ENCODE peak calls at places on chromosome 15, in four cellular contexts. H is mesendoderm, Z is IMR-90, P is H1. A is an unnamed sample.

GRCh38 chr15:43085921-43086320 is 19.9 kb downstream of the UBR1 start:
- DNase-seq in H (no peak), P (no peak), Z (no peak), A (no peak)

GRCh38 chr15:88018865-88019626 is 237.5 kb downstream of the NTRK3 start:
- DNase-seq in H (peak), P (no peak), Z (no peak), A (no peak)

GRCh38 chr15:70380484-70380883 is 282.8 kb upstream of the TLE3 start:
- DNase-seq in P (no peak), H (peak), Z (no peak), A (no peak)

GRCh38 chr15:96321422-96322391 is 8.8 kb upstream of the NR2F2 start:
- DNase-seq in Z (peak), H (peak), P (peak), A (peak)

GRCh38 chr15:63476229-63476632 is 28.2 kb upstream of the USP3 start:
- DNase-seq in H (peak), Z (peak), P (no peak), A (no peak)

GRCh38 chr15:74170845-74171578 is 2.5 kb upstream of the ISLR start:
- DNase-seq in Z (no peak), H (no peak), P (no peak), A (peak)

GRCh38 chr15:70245932-70246622 is 148.4 kb upstream of the TLE3 start:
- DNase-seq in Z (peak), H (no peak), P (no peak), A (no peak)

GRCh38 chr15:22265056-22265945 is 185.0 kb downstream of the OR4M2 start:
- DNase-seq in P (no peak), Z (no peak), H (no peak), A (no peak)

GRCh38 chr15:85515212-85515611 is 134.8 kb downstream of the AKAP13 start:
- DNase-seq in Z (no peak), P (no peak), H (no peak), A (no peak)

GRCh38 chr15:36557364-36557763 is 22.1 kb upstream of the CDIN1 start:
- DNase-seq in H (no peak), Z (no peak), P (no peak), A (no peak)

GRCh38 chr15:37877851-37878577 is 56.4 kb upstream of the TMCO5A start:
- DNase-seq in Z (peak), H (peak), P (no peak), A (no peak)

GRCh38 chr15:52050416-52050815 is 31.4 kb downstream of the MAPK6 start:
- DNase-seq in Z (peak), P (no peak), H (no peak), A (no peak)

GRCh38 chr15:99212401-99212800 is 37.0 kb downstream of the TTC23 start:
- DNase-seq in Z (peak), P (no peak), H (peak), A (no peak)

GRCh38 chr15:96264801-96265515 is 65.5 kb upstream of the NR2F2 start:
- DNase-seq in H (peak), Z (peak), P (no peak), A (no peak)

GRCh38 chr15:75161788-75162414 is 39.8 kb upstream of the C15orf39 start:
- DNase-seq in Z (no peak), H (no peak), P (no peak), A (no peak)

GRCh38 chr15:39598186-39598850 is 17.4 kb downstream of the THBS1 start:
- DNase-seq in P (no peak), H (no peak), Z (peak), A (no peak)

GRCh38 chr15:94655249-94655648 is 423.9 kb downstream of the MCTP2 start:
- DNase-seq in H (no peak), Z (no peak), P (no peak), A (no peak)

GRCh38 chr15:83327041-83327440 is 42.6 kb upstream of the BNC1 start:
- DNase-seq in P (no peak), Z (no peak), H (peak), A (no peak)

GRCh38 chr15:63483521-63484371 is 20.6 kb upstream of the USP3 start:
- DNase-seq in P (no peak), H (no peak), Z (no peak), A (no peak)

GRCh38 chr15:98720577-98720976 is 72.2 kb downstream of the IGF1R start:
- DNase-seq in P (no peak), Z (no peak), H (no peak), A (no peak)

GRCh38 chr15:39188314-39188713 is 392.6 kb upstream of the THBS1 start:
- DNase-seq in P (no peak), Z (no peak), H (no peak), A (no peak)

GRCh38 chr15:83066034-83066760 is 855 bp downstream of the BTBD1 start:
- DNase-seq in Z (no peak), H (no peak), P (no peak), A (no peak)

GRCh38 chr15:50340431-50340830 is 14.6 kb downstream of the GABPB1 start:
- DNase-seq in Z (no peak), P (no peak), H (no peak), A (no peak)

GRCh38 chr15:47517737-47518136 is 199.6 kb upstream of the SEMA6D start:
- DNase-seq in H (no peak), Z (peak), P (no peak), A (no peak)

GRCh38 chr15:43215961-43216360 is 4.9 kb downstream of the EPB42 start:
- DNase-seq in P (no peak), Z (peak), H (no peak), A (no peak)

GRCh38 chr15:70466895-70467529 is 296.3 kb downstream of the UACA start:
- DNase-seq in P (peak), H (peak), Z (peak), A (peak)

GRCh38 chr15:87722941-87723691 is 533.4 kb downstream of the NTRK3 start:
- DNase-seq in H (no peak), P (no peak), Z (peak), A (no peak)

GRCh38 chr15:51229907-51230328 is 108.5 kb downstream of the CYP19A1 start:
- DNase-seq in Z (peak), P (no peak), H (peak), A (no peak)

GRCh38 chr15:81786776-81787175 is 259.0 kb downstream of the MEX3B start:
- DNase-seq in Z (no peak), P (no peak), H (no peak), A (no peak)

GRCh38 chr15:81795899-81796298 is 249.9 kb downstream of the MEX3B start:
- DNase-seq in P (no peak), H (no peak), Z (no peak), A (no peak)

GRCh38 chr15:81789403-81789802 is 256.4 kb downstream of the MEX3B start:
- DNase-seq in Z (no peak), P (peak), H (no peak), A (no peak)

DNA sequence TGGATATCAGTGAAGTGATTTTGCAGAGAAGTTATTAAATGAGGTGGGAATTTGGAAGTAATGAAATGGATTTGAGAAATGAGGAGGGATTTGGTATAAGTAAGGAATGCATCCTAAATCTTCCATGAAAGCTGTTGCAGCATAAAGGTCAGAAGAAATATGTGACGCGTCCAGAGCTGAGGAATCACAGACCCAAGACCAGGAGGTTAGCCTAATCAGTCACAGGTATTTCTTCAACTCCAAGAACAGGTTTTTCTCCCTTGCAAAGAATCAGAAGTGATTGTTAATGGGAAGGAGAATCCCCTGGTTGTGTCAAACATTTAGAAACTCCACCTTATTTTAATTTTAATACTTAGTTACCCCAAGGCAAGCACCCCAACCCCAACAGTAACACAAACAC is 253.2 kb downstream of the MEX3B start:
- DNase-seq in H (no peak), P (peak), Z (no peak), A (no peak)
- H3K56ac ChIP-seq in H (no peak), P (no peak), Z (no peak), A (no peak)

DNA sequence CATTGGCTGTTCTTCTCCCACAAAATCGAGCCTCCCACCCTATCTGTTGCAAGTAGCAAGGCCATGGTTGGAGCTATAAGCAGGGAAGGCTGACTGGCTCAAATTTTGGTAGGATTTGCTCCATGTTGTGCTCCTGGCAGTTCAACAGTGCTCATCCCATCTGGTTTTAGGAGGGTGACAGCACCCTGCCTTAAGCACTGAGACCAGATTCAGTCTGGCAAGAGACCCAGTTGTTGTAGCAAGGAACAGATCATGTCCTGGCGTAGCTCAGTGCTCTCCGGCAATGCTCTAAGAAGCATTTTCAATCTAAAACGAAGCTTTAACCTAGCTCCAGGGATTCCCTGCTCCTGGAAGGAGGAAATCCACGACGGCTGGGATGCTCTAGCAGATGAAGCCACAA is 91.2 kb downstream of the RGMA start:
- DNase-seq in H (no peak), Z (no peak), P (no peak), A (no peak)
- H3K56ac ChIP-seq in H (no peak), Z (no peak), P (no peak), A (no peak)

GRCh38 chr15:101390462-101390861 is 95.4 kb upstream of the SNRPA1 start:
- DNase-seq in H (no peak), Z (no peak), P (no peak), A (no peak)

GRCh38 chr15:101390060-101390459 is 95.0 kb upstream of the SNRPA1 start:
- DNase-seq in P (no peak), Z (no peak), H (no peak), A (no peak)

GRCh38 chr15:101387591-101387990 is 92.5 kb upstream of the SNRPA1 start:
- DNase-seq in P (no peak), Z (no peak), H (no peak), A (no peak)

GRCh38 chr15:101388046-101388445 is 93.0 kb upstream of the SNRPA1 start:
- DNase-seq in Z (no peak), H (no peak), P (no peak), A (no peak)

GRCh38 chr15:101389362-101389761 is 94.3 kb upstream of the SNRPA1 start:
- DNase-seq in Z (no peak), H (no peak), P (no peak), A (no peak)
- H3K56ac ChIP-seq in Z (no peak), H (no peak), P (no peak), A (no peak)

GRCh38 chr15:58549780-58550064 is 117.9 kb downstream of the LIPC start:
- DNase-seq in Z (no peak), P (no peak), H (no peak), A (no peak)
- H3K56ac ChIP-seq in Z (no peak), P (no peak), H (no peak), A (no peak)

GRCh38 chr15:68880382-68880781 is 49.9 kb upstream of the SPESP1 start:
- DNase-seq in H (no peak), Z (no peak), P (no peak), A (no peak)
- H3K56ac ChIP-seq in H (no peak), Z (no peak), P (no peak), A (no peak)

GRCh38 chr15:91885054-91885453 is 31.5 kb downstream of the SLCO3A1 start:
- DNase-seq in H (peak), Z (no peak), P (peak), A (peak)
- H3K56ac ChIP-seq in H (no peak), Z (no peak), P (no peak), A (no peak)

DNA sequence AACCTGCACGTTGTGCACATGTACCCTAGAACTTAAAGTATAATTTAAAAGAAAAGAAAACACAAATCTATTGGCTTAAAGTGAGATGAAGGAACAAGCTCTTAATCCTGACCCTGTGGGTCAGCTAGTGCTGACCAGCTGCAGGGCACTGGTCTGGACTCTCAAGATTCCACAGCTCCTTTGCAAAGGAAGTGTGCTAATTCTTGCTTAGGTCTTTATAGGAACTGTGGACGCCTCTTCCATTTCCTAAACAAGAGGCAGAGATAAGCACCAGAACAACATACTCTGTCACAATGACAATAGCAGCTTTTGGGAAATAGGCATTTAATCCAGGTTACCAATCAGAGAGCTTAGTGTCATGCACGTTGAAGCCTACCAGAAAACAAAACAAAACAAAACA is 166.1 kb downstream of the ISL2 start:
- DNase-seq in P (no peak), H (no peak), Z (no peak), A (no peak)
- H3K56ac ChIP-seq in P (no peak), H (no peak), Z (no peak), A (no peak)

GRCh38 chr15:59424626-59425025 is 13.4 kb upstream of the FAM81A start:
- DNase-seq in H (no peak), Z (no peak), P (no peak), A (no peak)
- H3K56ac ChIP-seq in H (no peak), Z (no peak), P (no peak), A (no peak)

DNA sequence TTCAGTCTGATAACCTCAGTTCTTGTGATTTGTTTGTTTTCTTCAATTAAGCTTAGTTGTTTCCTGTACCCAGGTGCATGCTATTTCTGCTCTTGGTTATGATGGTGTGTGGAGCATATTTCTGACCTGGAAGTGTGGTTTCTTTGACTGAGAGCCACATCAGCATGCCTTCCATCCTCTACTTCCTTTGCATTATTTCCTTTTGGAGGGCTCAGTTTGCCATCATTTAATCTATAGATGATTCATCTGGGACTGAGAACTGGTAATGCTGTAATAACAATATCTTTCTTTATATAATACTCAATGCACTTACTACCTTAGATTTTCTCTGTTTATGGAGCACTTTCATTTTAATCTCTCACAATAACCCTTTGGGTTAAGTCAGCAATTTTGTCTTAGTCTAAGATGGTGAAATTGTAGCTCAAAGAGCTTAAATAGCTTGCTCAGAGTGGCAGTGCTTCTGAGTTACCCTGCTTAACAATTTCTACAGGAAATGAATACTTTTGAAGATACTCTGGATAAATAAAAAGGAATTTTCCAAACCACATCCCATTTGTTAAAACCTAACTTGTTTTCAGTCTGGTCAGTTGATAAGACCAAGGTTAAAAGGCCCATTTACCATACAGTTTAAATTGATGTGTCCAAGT is 37.1 kb downstream of the HMG20A start:
- DNase-seq in Z (peak), P (no peak), H (no peak), A (no peak)
- H3K56ac ChIP-seq in Z (peak), P (no peak), H (no peak), A (no peak)

GRCh38 chr15:29696950-29697738 is 125.1 kb downstream of the TJP1 start:
- DNase-seq in Z (no peak), P (no peak), H (no peak), A (no peak)

GRCh38 chr15:29698030-29698701 is 124.1 kb downstream of the TJP1 start:
- DNase-seq in P (no peak), H (peak), Z (peak), A (no peak)

GRCh38 chr15:29692527-29692926 is 129.7 kb downstream of the TJP1 start:
- DNase-seq in P (no peak), Z (no peak), H (peak), A (no peak)

GRCh38 chr15:29693225-29693624 is 129.0 kb downstream of the TJP1 start:
- DNase-seq in H (no peak), Z (no peak), P (no peak), A (no peak)

DNA sequence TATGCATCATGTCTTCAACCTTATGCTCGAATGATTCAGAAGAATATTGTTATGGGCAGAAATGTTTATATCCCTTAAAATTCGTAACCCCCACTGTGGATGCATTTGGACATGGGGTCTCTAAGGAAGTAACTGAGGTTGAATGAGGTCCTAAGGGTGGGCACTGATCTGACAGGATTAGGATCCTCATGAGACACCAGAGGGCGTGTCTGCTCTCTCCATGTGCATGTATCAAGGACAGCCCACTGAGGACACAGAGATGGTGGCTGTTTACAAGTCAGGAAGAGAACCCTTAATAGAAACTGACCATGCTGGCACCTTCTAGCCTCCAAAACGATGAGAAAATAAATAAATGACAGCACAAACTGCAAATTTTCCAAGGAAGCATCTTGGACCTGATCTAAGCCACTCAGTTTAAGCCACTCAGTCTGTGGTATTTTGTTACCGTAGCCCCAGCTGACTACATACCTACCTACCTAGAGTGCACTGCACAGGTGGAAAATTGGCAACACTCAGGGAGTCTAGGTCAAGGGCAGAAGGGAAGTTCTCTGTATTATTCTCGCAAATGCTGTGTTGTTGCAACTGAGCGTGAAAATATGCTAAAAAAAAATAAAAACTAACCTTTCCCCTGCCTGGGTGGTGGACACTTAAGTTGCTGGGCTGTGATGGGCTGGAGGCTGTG is 126.6 kb downstream of the TJP1 start:
- DNase-seq in P (no peak), Z (no peak), H (peak), A (no peak)
- H3K56ac ChIP-seq in P (no peak), Z (no peak), H (no peak), A (no peak)